ENCODE peak calls at places on chromosome X, in ten cellular contexts. U is dorsolateral prefrontal cortex; Y is endothelial cell; O is activated naive CD4-positive, alpha-beta T cell treated with anti-CD3 and anti-CD28 coated beads, Interleukin-2, amount 10 ng/mL, durations not matched to agents 7 days and 5 days; L is Peyer's patch; I is lung; R is Caki2; B is ecto neural progenitor cell; Z is SW480; K is body of pancreas. G is an unnamed sample.

GRCh38 chrX:48580662-48581061 is 6.4 kb downstream of the RBM3 start:
- DNase-seq in K (no peak), R (no peak), L (no peak), O (no peak), B (no peak), U (no peak), Z (no peak), Y (no peak), I (no peak), G (no peak)

GRCh38 chrX:43551590-43551989 is 104.5 kb upstream of the MAOA start:
- DNase-seq in K (peak), O (no peak), Y (no peak), R (no peak), I (no peak), U (no peak), Z (no peak), L (no peak), B (no peak), G (no peak)

GRCh38 chrX:40247848-40248622 is 150.3 kb upstream of the BCOR start:
- DNase-seq in L (no peak), U (no peak), O (no peak), K (no peak), R (no peak), Y (no peak), B (no peak), I (no peak), Z (no peak), G (no peak)

GRCh38 chrX:28126886-28127285 is 145.6 kb upstream of the DCAF8L1 start:
- DNase-seq in I (no peak), Z (no peak), L (no peak), B (no peak), K (no peak), Y (no peak), U (no peak), O (no peak), R (no peak), G (no peak)

GRCh38 chrX:54064564-54064963 is 20.3 kb upstream of the PHF8 start:
- DNase-seq in L (no peak), I (no peak), B (no peak), O (no peak), Y (no peak), U (no peak), R (no peak), K (no peak), Z (no peak), G (no peak)

GRCh38 chrX:152601848-152602616 is 35.7 kb upstream of the GABRQ start:
- DNase-seq in I (no peak), B (no peak), U (no peak), O (peak), Y (peak), L (no peak), R (no peak), K (no peak), Z (peak), G (no peak)

GRCh38 chrX:97332963-97333362 is 449.3 kb downstream of the RPA4 start:
- DNase-seq in U (no peak), I (no peak), Y (no peak), O (no peak), L (no peak), Z (no peak), K (no peak), B (no peak), R (no peak), G (no peak)

GRCh38 chrX:40100141-40100536 is 2.4 kb upstream of the BCOR start:
- DNase-seq in Z (no peak), I (no peak), O (no peak), Y (no peak), R (no peak), L (no peak), K (peak), U (no peak), B (peak), G (peak)

GRCh38 chrX:33831211-33831610 is 300.9 kb downstream of the FAM47A start:
- DNase-seq in R (no peak), Z (no peak), B (no peak), L (no peak), Y (no peak), O (no peak), U (no peak), I (no peak), K (no peak), G (no peak)

GRCh38 chrX:39855748-39856129 is 242.0 kb downstream of the BCOR start:
- DNase-seq in O (peak), B (no peak), I (no peak), U (no peak), Y (no peak), Z (peak), R (no peak), L (peak), K (no peak), G (peak)

GRCh38 chrX:152137771-152138387 is 498 bp downstream of the MAGEA10 start:
- DNase-seq in O (no peak), Z (no peak), L (no peak), R (no peak), U (no peak), Y (no peak), I (no peak), K (no peak), B (no peak), G (no peak)

GRCh38 chrX:129347291-129347690 is 176.0 kb downstream of the SMARCA1 start:
- DNase-seq in O (no peak), U (no peak), R (no peak), L (no peak), K (no peak), I (no peak), Y (no peak), B (no peak), Z (no peak), G (no peak)

GRCh38 chrX:146241902-146242301 is 424.3 kb downstream of the SLITRK2 start:
- DNase-seq in O (no peak), Z (no peak), U (no peak), L (no peak), R (no peak), I (no peak), Y (no peak), K (no peak), B (no peak), G (no peak)

GRCh38 chrX:27680726-27681125 is 90.6 kb downstream of the DCAF8L2 start:
- DNase-seq in I (no peak), U (no peak), O (no peak), Z (no peak), Y (no peak), R (no peak), L (no peak), B (no peak), K (no peak), G (no peak)

GRCh38 chrX:8849462-8849861 is 48.3 kb upstream of the FAM9A start:
- DNase-seq in Z (no peak), O (no peak), U (no peak), B (no peak), I (no peak), R (no peak), K (no peak), L (no peak), Y (no peak), G (no peak)

GRCh38 chrX:72121381-72121780 is 10.3 kb downstream of the RTL5 start:
- DNase-seq in K (no peak), L (peak), U (no peak), R (peak), Y (no peak), B (no peak), O (peak), Z (peak), I (peak), G (no peak)

GRCh38 chrX:15404712-15405111 is 20.5 kb upstream of the VEGFD start:
- DNase-seq in Y (no peak), U (no peak), L (no peak), K (peak), O (no peak), Z (no peak), R (no peak), B (no peak), I (no peak), G (no peak)

GRCh38 chrX:83508006-83508405 is at the start of gene POU3F4:
- DNase-seq in K (peak), Z (no peak), U (no peak), R (no peak), Y (peak), O (no peak), B (peak), I (no peak), L (no peak), G (no peak)

GRCh38 chrX:455199-455598 is 68.5 kb upstream of the PPP2R3B start:
- DNase-seq in I (no peak), L (no peak), B (no peak), R (no peak), O (no peak), Z (no peak), Y (no peak), U (no peak), K (no peak), G (no peak)

GRCh38 chrX:132187451-132187850 is 31.8 kb downstream of the RAP2C start:
- DNase-seq in Y (no peak), O (no peak), U (no peak), L (no peak), Z (no peak), I (no peak), K (no peak), R (no peak), B (no peak), G (no peak)

GRCh38 chrX:71251456-71251973 is 2.4 kb downstream of the ZMYM3 start:
- DNase-seq in Z (no peak), L (no peak), Y (no peak), I (no peak), R (no peak), U (no peak), O (peak), B (no peak), K (no peak), G (no peak)

GRCh38 chrX:130944230-130944629 is 41.2 kb upstream of the ENOX2 start:
- DNase-seq in L (no peak), Y (no peak), R (no peak), O (no peak), K (no peak), U (no peak), B (no peak), I (no peak), Z (no peak), G (no peak)

GRCh38 chrX:150360331-150360730 is 2.8 kb upstream of the MAMLD1 start:
- DNase-seq in K (no peak), I (no peak), O (no peak), U (no peak), Z (no peak), B (peak), R (no peak), Y (no peak), L (no peak), G (no peak)

GRCh38 chrX:13837290-13837745 is 20.4 kb upstream of the GPM6B start:
- DNase-seq in R (no peak), I (no peak), B (peak), Z (no peak), K (no peak), L (no peak), U (peak), O (no peak), Y (no peak), G (no peak)

GRCh38 chrX:53714580-53715335 is 28.2 kb upstream of the HUWE1 start:
- DNase-seq in U (no peak), K (peak), I (peak), B (no peak), O (peak), Y (no peak), L (peak), Z (peak), R (peak), G (peak)

GRCh38 chrX:118564498-118564897 is 68.9 kb downstream of the DOCK11 start:
- DNase-seq in U (no peak), Z (no peak), Y (no peak), B (no peak), I (no peak), O (no peak), R (no peak), L (no peak), K (no peak), G (no peak)

GRCh38 chrX:154369453-154370299 is 4.8 kb downstream of the FLNA start:
- DNase-seq in Y (peak), U (no peak), K (peak), R (peak), O (peak), B (peak), L (peak), Z (peak), I (peak), G (no peak)

GRCh38 chrX:151517421-151517820 is 46.1 kb upstream of the PASD1 start:
- DNase-seq in Y (no peak), L (no peak), U (no peak), K (no peak), R (no peak), I (no peak), O (no peak), B (no peak), Z (no peak), G (no peak)

GRCh38 chrX:74009041-74009440 is 294.9 kb upstream of the ZCCHC13 start:
- DNase-seq in L (no peak), O (no peak), Z (no peak), B (no peak), R (no peak), U (no peak), K (no peak), Y (no peak), I (no peak), G (no peak)

GRCh38 chrX:12080265-12080664 is 58.0 kb upstream of the FRMPD4 start:
- DNase-seq in R (peak), O (no peak), Z (peak), Y (peak), I (no peak), U (no peak), L (no peak), B (no peak), K (no peak), G (no peak)

GRCh38 chrX:39935414-39936064 is 162.2 kb downstream of the BCOR start:
- DNase-seq in Z (no peak), L (no peak), O (no peak), B (no peak), Y (no peak), U (no peak), I (no peak), K (no peak), R (no peak), G (no peak)

GRCh38 chrX:101485212-101486064 is at the start of gene ARMCX4:
- DNase-seq in Z (no peak), B (peak), O (peak), I (no peak), L (peak), R (no peak), U (peak), K (peak), Y (peak), G (peak)

GRCh38 chrX:41789374-41789773 is 65.4 kb downstream of the GPR82 start:
- DNase-seq in Y (no peak), Z (no peak), U (no peak), O (no peak), L (no peak), I (no peak), R (no peak), B (no peak), K (no peak), G (no peak)

GRCh38 chrX:104195489-104196084 is 29.3 kb downstream of the FAM199X start:
- DNase-seq in K (no peak), Y (no peak), B (no peak), L (no peak), I (no peak), U (no peak), O (peak), R (peak), Z (peak), G (no peak)

GRCh38 chrX:106927700-106928099 is 7.5 kb downstream of the CLDN2 start:
- DNase-seq in U (no peak), B (no peak), Y (no peak), K (peak), R (peak), L (no peak), Z (no peak), I (no peak), O (no peak), G (peak)

GRCh38 chrX:11329016-11329415 is 35.8 kb downstream of the AMELX start:
- DNase-seq in I (no peak), O (no peak), L (no peak), Y (no peak), Z (no peak), B (no peak), K (no peak), R (no peak), U (no peak), G (no peak)

GRCh38 chrX:112738347-112739033 is 58.8 kb upstream of the LHFPL1 start:
- DNase-seq in I (no peak), Y (no peak), K (no peak), Z (no peak), U (no peak), R (no peak), B (no peak), O (no peak), L (no peak), G (no peak)

GRCh38 chrX:153723351-153724251 is 586 bp downstream of the BCAP31 start:
- DNase-seq in Z (peak), O (peak), U (no peak), B (peak), L (peak), K (peak), R (peak), Y (peak), I (peak), G (no peak)

G was measured in NCI-H2029.